ENCODE peak calls at places on chromosome 11, in seven cellular contexts. W is transverse colon, F is type B pancreatic cell, T is heart right ventricle, Y is colonic mucosa, K is stomach, G is PC-3. S is an unnamed sample.

GRCh38 chr11:80146231-80146630 is 705.4 kb upstream of the TENM4 start:
- DNase-seq in W (no peak), F (no peak), T (no peak), Y (no peak), K (no peak), G (peak), S (no peak)

GRCh38 chr11:86228967-86229330 is 15.6 kb upstream of the EED start:
- DNase-seq in W (no peak), F (no peak), T (no peak), Y (no peak), K (no peak), G (peak), S (no peak)

GRCh38 chr11:39385911-39386310 is 2073.5 kb downstream of the LRRC4C start:
- DNase-seq in W (no peak), F (no peak), T (no peak), Y (no peak), K (no peak), G (no peak), S (no peak)

GRCh38 chr11:58513747-58514367 is 6.0 kb upstream of the OR5B21 start:
- DNase-seq in W (peak), F (no peak), T (peak), Y (peak), K (no peak), G (peak), S (no peak)

GRCh38 chr11:12048936-12049790 is 40.7 kb upstream of the DKK3 start:
- DNase-seq in W (no peak), F (no peak), T (no peak), Y (no peak), K (no peak), G (peak), S (no peak)

GRCh38 chr11:60169264-60169915 is 13.5 kb downstream of the MS4A6A start:
- DNase-seq in W (peak), F (no peak), T (peak), Y (no peak), K (peak), G (peak), S (no peak)

GRCh38 chr11:75240381-75241035 is at the start of gene TPBGL:
- DNase-seq in W (no peak), F (no peak), T (no peak), Y (no peak), K (peak), G (no peak), S (no peak)

GRCh38 chr11:19838994-19839768 is 126.5 kb downstream of the NAV2 start:
- DNase-seq in W (no peak), F (no peak), T (no peak), Y (no peak), K (no peak), G (no peak), S (no peak)

GRCh38 chr11:130648601-130649000 is 200.2 kb downstream of the ADAMTS15 start:
- DNase-seq in W (peak), F (peak), T (peak), Y (no peak), K (no peak), G (no peak), S (no peak)

GRCh38 chr11:128689946-128690745 is 3.7 kb upstream of the FLI1 start:
- DNase-seq in W (no peak), F (no peak), T (peak), Y (no peak), K (no peak), G (no peak), S (no peak)

GRCh38 chr11:90113541-90113940 is 20.9 kb upstream of the NAALAD2 start:
- DNase-seq in W (no peak), F (no peak), T (no peak), Y (no peak), K (no peak), G (peak), S (no peak)

GRCh38 chr11:124605719-124606118 is 5.5 kb upstream of the PANX3 start:
- DNase-seq in W (peak), F (no peak), T (no peak), Y (peak), K (no peak), G (no peak), S (no peak)

GRCh38 chr11:43555811-43556210 is 124.7 kb upstream of the HSD17B12 start:
- DNase-seq in W (no peak), F (no peak), T (peak), Y (no peak), K (no peak), G (peak), S (no peak)

GRCh38 chr11:111308140-111308539 is 9.8 kb downstream of the POU2AF3 start:
- DNase-seq in W (peak), F (no peak), T (no peak), Y (peak), K (peak), G (no peak), S (peak)

GRCh38 chr11:126544311-126545056 is 189.0 kb downstream of the ST3GAL4 start:
- DNase-seq in W (peak), F (no peak), T (no peak), Y (peak), K (no peak), G (peak), S (no peak)

GRCh38 chr11:86627776-86628455 is 44.5 kb downstream of the ME3 start:
- DNase-seq in W (no peak), F (no peak), T (no peak), Y (no peak), K (no peak), G (no peak), S (no peak)

GRCh38 chr11:11983427-11983826 is 25.0 kb downstream of the DKK3 start:
- DNase-seq in W (no peak), F (no peak), T (no peak), Y (no peak), K (peak), G (no peak), S (no peak)

GRCh38 chr11:100863080-100863581 is 176.0 kb downstream of the ARHGAP42 start:
- DNase-seq in W (no peak), F (no peak), T (peak), Y (no peak), K (peak), G (peak), S (no peak)

GRCh38 chr11:65921033-65921555 is 1.9 kb downstream of the DRAP1 start:
- DNase-seq in W (no peak), F (no peak), T (no peak), Y (no peak), K (no peak), G (no peak), S (no peak)

GRCh38 chr11:113721462-113722066 is 15.5 kb upstream of the TMPRSS5 start:
- DNase-seq in W (no peak), F (no peak), T (peak), Y (no peak), K (no peak), G (no peak), S (no peak)

GRCh38 chr11:662689-663274 is 25.7 kb downstream of the DRD4 start:
- DNase-seq in W (peak), F (no peak), T (peak), Y (peak), K (peak), G (peak), S (peak)

GRCh38 chr11:133134561-133135173 is 397.6 kb downstream of the OPCML start:
- DNase-seq in W (peak), F (no peak), T (peak), Y (peak), K (peak), G (peak), S (peak)

GRCh38 chr11:41659990-41660389 is 200.5 kb upstream of the LRRC4C start:
- DNase-seq in W (no peak), F (no peak), T (no peak), Y (no peak), K (no peak), G (peak), S (no peak)

GRCh38 chr11:70510571-70510970 is 112.2 kb downstream of the CTTN start:
- DNase-seq in W (no peak), F (no peak), T (no peak), Y (no peak), K (no peak), G (no peak), S (no peak)

GRCh38 chr11:70512716-70513115 is 114.4 kb downstream of the CTTN start:
- DNase-seq in W (no peak), F (no peak), T (no peak), Y (no peak), K (no peak), G (no peak), S (no peak)

GRCh38 chr11:70510106-70510505 is 111.8 kb downstream of the CTTN start:
- DNase-seq in W (no peak), F (no peak), T (no peak), Y (no peak), K (no peak), G (no peak), S (no peak)

GRCh38 chr11:70509476-70509875 is 111.1 kb downstream of the CTTN start:
- DNase-seq in W (no peak), F (no peak), T (no peak), Y (no peak), K (no peak), G (no peak), S (no peak)

GRCh38 chr11:70511345-70511744 is 113.0 kb downstream of the CTTN start:
- DNase-seq in W (no peak), F (no peak), T (no peak), Y (no peak), K (no peak), G (peak), S (no peak)
- TF ChIP-seq CTCF in W (no peak), F (peak), T (no peak), Y (no peak), K (no peak), G (peak), S (no peak)

DNA sequence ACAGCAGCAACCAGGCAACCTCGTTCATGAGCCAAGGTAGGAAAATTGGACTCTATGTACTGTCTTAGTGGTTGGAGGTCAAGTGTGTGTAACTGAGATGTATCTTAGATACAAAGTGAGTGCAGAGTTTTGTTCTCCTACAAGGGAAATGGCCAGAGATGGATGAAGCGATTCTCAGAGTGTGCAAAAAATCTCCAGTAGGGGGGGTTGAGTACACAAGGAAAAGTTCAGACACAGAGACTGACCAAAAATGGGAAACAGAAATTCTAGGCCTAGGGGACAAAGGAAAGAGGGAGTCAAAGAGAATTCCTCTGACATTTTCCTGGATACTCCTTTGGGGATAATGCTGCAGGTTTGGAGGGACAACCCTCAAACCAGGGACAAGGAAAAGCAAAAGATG is 38.2 kb upstream of the OR5AK2 start:
- DNase-seq in W (no peak), F (no peak), T (no peak), Y (no peak), K (no peak), G (peak), S (no peak)
- TF ChIP-seq CTCF in W (no peak), F (peak), T (peak), Y (no peak), K (no peak), G (peak), S (no peak)

GRCh38 chr11:120306519-120307242 is 18.4 kb upstream of the TLCD5 start:
- DNase-seq in W (peak), F (no peak), T (no peak), Y (peak), K (peak), G (peak), S (no peak)
- TF ChIP-seq CTCF in W (no peak), F (peak), T (peak), Y (no peak), K (no peak), G (peak), S (no peak)

GRCh38 chr11:115678942-115679341 is 174.7 kb upstream of the CADM1 start:
- DNase-seq in W (peak), F (no peak), T (peak), Y (peak), K (no peak), G (no peak), S (no peak)
- TF ChIP-seq CTCF in W (no peak), F (no peak), T (peak), Y (peak), K (no peak), G (no peak), S (no peak)

GRCh38 chr11:118634435-118635236 is 27.2 kb downstream of the PHLDB1 start:
- DNase-seq in W (peak), F (peak), T (peak), Y (peak), K (peak), G (peak), S (peak)
- TF ChIP-seq CTCF in W (peak), F (peak), T (no peak), Y (no peak), K (no peak), G (no peak), S (no peak)

GRCh38 chr11:83193315-83194283 is at the start of gene ANKRD42:
- DNase-seq in W (peak), F (peak), T (peak), Y (peak), K (peak), G (peak), S (peak)

GRCh38 chr11:83195649-83196048 is 2.1 kb downstream of the ANKRD42 start:
- DNase-seq in W (no peak), F (no peak), T (no peak), Y (no peak), K (no peak), G (no peak), S (no peak)

GRCh38 chr11:83195176-83195531 is 1.6 kb downstream of the ANKRD42 start:
- DNase-seq in W (no peak), F (no peak), T (no peak), Y (no peak), K (no peak), G (peak), S (no peak)

GRCh38 chr11:83192846-83193245 is 666 bp upstream of the ANKRD42 start:
- DNase-seq in W (no peak), F (no peak), T (no peak), Y (no peak), K (no peak), G (no peak), S (no peak)

GRCh38 chr11:83194284-83195175 is 1.0 kb downstream of the ANKRD42 start:
- DNase-seq in W (peak), F (no peak), T (peak), Y (peak), K (peak), G (peak), S (peak)
- TF ChIP-seq CTCF in W (no peak), F (no peak), T (no peak), Y (no peak), K (no peak), G (no peak), S (no peak)